ENCODE peak calls at places on chromosome 17, in nine cellular contexts. M, C, R, Z, A, N, O, T and U are unnamed samples.

GRCh38 chr17:32461853-32462617 is 17.7 kb downstream of the PSMD11 start:
- DNase-seq in A (peak; percentile 43), R (peak; percentile 62), O (no peak), Z (no peak), N (no peak), T (peak; percentile 67), C (peak; percentile 52), M (no peak), U (no peak)

GRCh38 chr17:46143827-46144236 is 49.4 kb downstream of the KANSL1 start:
- DNase-seq in T (no peak), O (no peak), A (no peak), Z (no peak), R (peak; percentile 16), C (no peak), M (no peak), N (no peak), U (no peak)

GRCh38 chr17:27609606-27610303 is 21.2 kb upstream of the LGALS9 start:
- DNase-seq in R (peak; percentile 42), N (peak; percentile 13), A (no peak), Z (no peak), O (no peak), T (no peak), M (no peak), C (peak; percentile 36), U (no peak)

GRCh38 chr17:50511058-50511457 is 2.8 kb downstream of the MYCBPAP start:
- DNase-seq in T (peak; percentile 47), N (no peak), Z (no peak), R (no peak), O (no peak), M (no peak), C (no peak), A (no peak), U (no peak)

GRCh38 chr17:79776378-79777165 is 1.4 kb upstream of the CBX2 start:
- DNase-seq in T (no peak), R (no peak), M (no peak), Z (no peak), O (no peak), N (no peak), A (no peak), C (no peak), U (no peak)

GRCh38 chr17:69575346-69575761 is 160.9 kb downstream of the MAP2K6 start:
- DNase-seq in M (no peak), N (peak; percentile 54), T (no peak), Z (no peak), A (no peak), C (peak; percentile 92), R (no peak), O (no peak), U (peak; percentile 53)

GRCh38 chr17:42891539-42892152 is 9.0 kb upstream of the G6PC1 start:
- DNase-seq in T (no peak), N (no peak), A (no peak), C (peak; percentile 28), O (no peak), R (no peak), M (peak; percentile 69), Z (peak; percentile 90), U (peak; percentile 4)

GRCh38 chr17:75159196-75160031 is 5.1 kb upstream of the JPT1 start:
- DNase-seq in A (no peak), T (no peak), R (peak; percentile 90), C (no peak), N (no peak), O (no peak), Z (no peak), M (no peak), U (no peak)

GRCh38 chr17:68491381-68491849 is 20.8 kb upstream of the PRKAR1A start:
- DNase-seq in A (no peak), T (no peak), C (no peak), O (no peak), Z (no peak), M (peak; percentile 33), N (no peak), R (no peak), U (no peak)

GRCh38 chr17:7107012-7107754 is 7.4 kb downstream of the ASGR2 start:
- DNase-seq in A (no peak), T (no peak), O (no peak), N (no peak), Z (peak; percentile 71), M (no peak), R (no peak), C (no peak), U (no peak)

GRCh38 chr17:20009302-20010098 is at the start of gene SPECC1:
- DNase-seq in O (peak; percentile 65), C (peak; percentile 38), T (peak; percentile 69), A (peak; percentile 73), M (peak; percentile 84), Z (peak; percentile 96), R (peak; percentile 69), N (no peak), U (no peak)

GRCh38 chr17:14926526-14927122 is 338.5 kb downstream of the PMP22 start:
- DNase-seq in O (peak; percentile 9), R (peak; percentile 40), T (peak; percentile 36), A (peak; percentile 7), Z (no peak), N (no peak), C (peak; percentile 78), M (no peak), U (no peak)

GRCh38 chr17:35189291-35189690 is 4.9 kb downstream of the SLC35G3 start:
- DNase-seq in O (no peak), C (peak; percentile 5), M (no peak), T (no peak), Z (no peak), R (peak; percentile 52), A (no peak), N (no peak), U (no peak)

GRCh38 chr17:29390856-29391631 is 881 bp downstream of the TAOK1 start:
- DNase-seq in Z (peak; percentile 80), A (no peak), C (peak; percentile 33), N (no peak), M (peak; percentile 22), T (no peak), O (no peak), R (peak; percentile 32), U (no peak)

GRCh38 chr17:182164-182751 is 808 bp upstream of the DOC2B start:
- DNase-seq in O (no peak), C (no peak), M (no peak), N (no peak), T (no peak), Z (no peak), A (no peak), R (no peak), U (no peak)

GRCh38 chr17:45123930-45124796 is 8.2 kb downstream of the PLCD3 start:
- DNase-seq in O (no peak), T (no peak), M (no peak), A (no peak), R (peak; percentile 79), C (peak; percentile 85), N (no peak), Z (peak; percentile 93), U (no peak)

GRCh38 chr17:68383443-68384321 is 73.6 kb downstream of the WIPI1 start:
- DNase-seq in A (no peak), C (peak; percentile 96), M (no peak), O (no peak), R (peak; percentile 14), T (peak; percentile 36), Z (peak; percentile 81), N (peak; percentile 80), U (peak; percentile 66)

GRCh38 chr17:57605734-57606105 is 139.4 kb downstream of the CCDC182 start:
- DNase-seq in R (no peak), Z (no peak), N (no peak), O (no peak), M (no peak), T (no peak), A (no peak), C (no peak), U (no peak)
- H3K4me3 ChIP-seq in R (no peak overlapping the region), Z (no peak overlapping the region), N (no peak overlapping the region), O (no peak overlapping the region), M (peak overlapping the region; percentile 40), T (no peak overlapping the region), A (peak overlapping the region; percentile 27), C (no peak overlapping the region), U (no peak overlapping the region)

DNA sequence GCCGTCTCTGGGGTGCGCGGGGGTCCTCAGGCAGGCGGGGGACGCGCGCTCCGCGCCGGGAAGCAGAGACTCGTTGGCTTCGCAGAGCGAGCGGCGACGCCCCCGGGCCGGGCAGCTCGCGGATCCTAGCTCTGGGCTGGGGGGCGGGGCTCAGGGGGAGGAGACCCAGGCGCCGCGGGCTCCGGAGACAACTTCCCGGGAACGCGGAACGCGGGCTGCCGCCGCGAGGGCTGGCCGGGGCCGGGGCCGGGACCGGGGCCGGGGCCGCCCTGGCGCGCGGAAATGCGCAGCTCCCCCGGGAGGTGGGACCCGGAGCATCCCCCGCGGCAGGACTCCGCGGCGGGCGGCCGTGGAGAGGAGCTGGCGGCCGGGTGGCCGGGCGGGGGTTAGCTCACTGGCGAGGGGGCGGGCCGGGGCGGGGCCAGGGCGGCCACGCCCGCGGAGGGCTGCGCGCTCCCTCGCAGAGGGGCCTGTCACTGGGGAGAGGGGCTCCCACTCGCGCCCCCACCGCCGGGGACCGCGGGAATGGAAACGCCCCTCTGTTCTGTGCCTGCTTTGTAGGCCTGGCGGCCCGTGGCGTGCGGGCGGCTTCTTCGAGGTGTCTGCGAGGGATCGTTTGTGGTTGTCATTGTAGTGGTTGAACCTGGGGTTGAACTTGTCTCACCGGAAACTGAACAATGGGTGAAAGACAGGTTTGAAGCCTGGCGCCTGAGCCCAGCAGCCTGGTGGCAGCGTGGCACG is at the start of gene GAS7:
- DNase-seq in T (peak; percentile 70), O (no peak), C (no peak), R (no peak), N (no peak), Z (peak; percentile 94), A (no peak), M (peak; percentile 81), U (no peak)
- H3K4me3 ChIP-seq in T (peak within 1 kb of the TSS; percentile 35), O (peak within 1 kb of the TSS; percentile 76), C (peak within 1 kb of the TSS; percentile 70), R (no peak within 1 kb of the TSS), N (peak within 1 kb of the TSS; percentile 35), Z (peak within 1 kb of the TSS; percentile 61), A (no peak within 1 kb of the TSS), M (peak within 1 kb of the TSS; percentile 81), U (peak within 1 kb of the TSS; percentile 38)

DNA sequence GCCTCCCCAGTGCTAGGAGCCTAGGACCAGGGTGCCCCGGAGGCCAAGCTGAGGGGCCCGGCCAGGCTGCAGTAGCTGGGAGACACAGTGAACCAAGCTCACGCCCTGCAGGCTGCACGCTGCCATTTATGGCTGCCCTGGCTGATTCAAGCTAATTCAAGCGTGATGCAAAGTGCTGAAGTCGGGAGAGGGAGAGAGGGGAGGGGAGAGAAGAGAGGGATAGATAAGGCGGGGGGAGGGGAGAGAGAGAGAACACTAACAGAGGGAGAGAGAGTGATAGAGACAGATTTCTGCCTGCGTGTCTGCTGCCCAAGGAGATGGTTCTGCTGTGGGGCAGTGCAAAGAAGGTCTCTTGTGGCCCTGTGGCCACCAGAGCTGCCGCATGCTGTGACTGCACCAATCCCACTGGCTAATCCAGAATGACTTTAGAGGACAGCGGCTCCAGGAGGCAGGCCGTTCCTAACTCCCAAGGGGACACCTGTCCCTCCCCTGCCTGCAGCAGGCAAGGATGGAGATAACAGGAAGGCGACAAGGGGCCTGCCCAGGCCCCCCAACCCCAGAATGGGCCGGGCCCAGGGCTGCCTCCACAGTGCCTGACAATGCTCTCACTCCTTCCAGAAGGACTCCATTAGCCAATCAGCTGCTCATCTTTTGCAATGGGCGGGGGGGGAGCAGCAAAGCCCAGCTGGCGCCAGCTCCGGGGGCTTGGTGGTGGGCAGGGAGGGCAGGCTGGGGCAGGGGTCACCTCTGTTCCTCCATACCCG is 12.9 kb downstream of the MXRA7 start:
- DNase-seq in R (no peak), M (no peak), Z (no peak), A (no peak), O (no peak), T (no peak), N (no peak), C (no peak), U (no peak)
- H3K4me3 ChIP-seq in R (no peak overlapping the region), M (peak overlapping the region; percentile 30), Z (no peak overlapping the region), A (no peak overlapping the region), O (no peak overlapping the region), T (no peak overlapping the region), N (no peak overlapping the region), C (no peak overlapping the region), U (no peak overlapping the region)

GRCh38 chr17:48294989-48295892 is 134.8 kb downstream of the SKAP1 start:
- DNase-seq in C (no peak), Z (no peak), O (no peak), A (no peak), T (no peak), M (no peak), R (no peak), N (no peak), U (no peak)
- H3K4me3 ChIP-seq in C (no peak overlapping the region), Z (no peak overlapping the region), O (no peak overlapping the region), A (peak overlapping the region; percentile 34), T (peak overlapping the region; percentile 1), M (no peak overlapping the region), R (no peak overlapping the region), N (no peak overlapping the region), U (no peak overlapping the region)